ENCODE peak calls at places on chromosomes 3 and 15, in eight cellular contexts. B is lower leg skin, O is mesothelial cell of epicardium, I is cardiac muscle cell, A is fibroblast of mammary gland, G is HCT116, Y is AG04450, E is dorsolateral prefrontal cortex. N is an unnamed sample.

GRCh38 chr3:43218156-43218555 is 68.2 kb upstream of the SNRK start:
- DNase-seq in B (no peak), E (no peak), O (no peak), Y (no peak), G (no peak), I (no peak), A (no peak), N (no peak)

GRCh38 chr3:76566904-76567303 is 473.0 kb upstream of the ROBO2 start:
- DNase-seq in E (no peak), G (no peak), A (no peak), O (no peak), I (no peak), Y (no peak), B (no peak), N (no peak)

GRCh38 chr3:162489853-162490252 is 993.2 kb downstream of the OTOL1 start:
- DNase-seq in A (no peak), G (peak), E (no peak), Y (no peak), O (no peak), I (peak), B (no peak), N (no peak)

GRCh38 chr3:165254812-165255211 is 58.6 kb upstream of the SLITRK3 start:
- DNase-seq in Y (no peak), O (no peak), I (peak), E (no peak), A (peak), G (peak), B (no peak), N (peak)

GRCh38 chr15:77285057-77285456 is 134.8 kb downstream of the PEAK1 start:
- DNase-seq in O (no peak), B (no peak), G (no peak), I (no peak), A (no peak), Y (no peak), E (no peak), N (no peak)

GRCh38 chr15:49045691-49046112 is 544 bp downstream of the SECISBP2L start:
- DNase-seq in E (no peak), Y (no peak), O (no peak), I (peak), G (no peak), B (peak), A (peak), N (peak)

GRCh38 chr3:111691293-111691909 is 96.3 kb upstream of the ZBED2 start:
- DNase-seq in A (peak), G (no peak), O (no peak), Y (no peak), I (peak), E (no peak), B (no peak), N (peak)

GRCh38 chr3:15313461-15313860 is 18.9 kb downstream of the SH3BP5 start:
- DNase-seq in O (no peak), A (no peak), E (no peak), G (no peak), I (peak), B (no peak), Y (no peak), N (no peak)

GRCh38 chr3:77446084-77446483 is 406.2 kb downstream of the ROBO2 start:
- DNase-seq in E (no peak), A (no peak), G (no peak), Y (no peak), B (no peak), I (no peak), O (no peak), N (peak)

GRCh38 chr15:41215708-41216107 is 14.8 kb downstream of the EXD1 start:
- DNase-seq in G (no peak), A (no peak), O (no peak), Y (no peak), B (no peak), I (no peak), E (no peak), N (no peak)

GRCh38 chr3:67897686-67898336 is 243.4 kb upstream of the SUCLG2 start:
- DNase-seq in I (no peak), G (no peak), B (no peak), E (no peak), A (no peak), O (no peak), Y (no peak), N (no peak)

GRCh38 chr3:125035217-125035616 is 20.6 kb downstream of the HEG1 start:
- DNase-seq in Y (no peak), O (no peak), E (no peak), B (no peak), I (no peak), A (no peak), G (no peak), N (no peak)

GRCh38 chr15:58628206-58629057 is 121.1 kb downstream of the ADAM10 start:
- DNase-seq in B (no peak), I (no peak), A (peak), O (no peak), E (no peak), Y (no peak), G (no peak), N (peak)

GRCh38 chr15:91593653-91594052 is 259.9 kb upstream of the SLCO3A1 start:
- DNase-seq in B (no peak), G (no peak), A (no peak), Y (no peak), I (no peak), E (no peak), O (no peak), N (no peak)

GRCh38 chr15:68228971-68229385 is 550 bp downstream of the CLN6 start:
- DNase-seq in E (no peak), O (no peak), G (no peak), B (peak), Y (no peak), I (no peak), A (peak), N (no peak)

GRCh38 chr3:126456766-126457388 is 18.8 kb downstream of the ZXDC start:
- DNase-seq in A (no peak), G (no peak), B (no peak), E (no peak), Y (no peak), O (no peak), I (no peak), N (no peak)

GRCh38 chr3:59654953-59655430 is 605.2 kb upstream of the CFAP20DC start:
- DNase-seq in O (no peak), I (no peak), E (no peak), B (no peak), A (no peak), Y (no peak), G (no peak), N (peak)

GRCh38 chr3:23396746-23397145 is 193.6 kb downstream of the UBE2E2 start:
- DNase-seq in G (no peak), E (no peak), A (no peak), B (no peak), O (no peak), Y (no peak), I (no peak), N (peak)

GRCh38 chr3:25707268-25707928 is 42.7 kb upstream of the TOP2B start:
- DNase-seq in O (no peak), E (no peak), A (no peak), G (no peak), Y (no peak), B (no peak), I (no peak), N (no peak)

GRCh38 chr3:71659758-71660666 is 65.2 kb downstream of the EIF4E3 start:
- DNase-seq in G (no peak), E (no peak), O (no peak), I (no peak), Y (no peak), A (peak), B (no peak), N (no peak)

GRCh38 chr15:100115711-100116090 is 226.1 kb downstream of the ADAMTS17 start:
- DNase-seq in Y (no peak), A (peak), E (no peak), G (no peak), O (no peak), B (no peak), I (no peak), N (peak)

GRCh38 chr3:63960048-63960711 is 48.0 kb upstream of the SCAANT1 start:
- DNase-seq in E (peak), Y (no peak), A (peak), B (peak), O (no peak), G (peak), I (no peak), N (peak)

GRCh38 chr15:31372635-31373091 is 46.0 kb downstream of the KLF13 start:
- DNase-seq in I (peak), Y (peak), G (no peak), O (no peak), A (peak), B (no peak), E (no peak), N (peak)

GRCh38 chr3:171185359-171185758 is 158.8 kb upstream of the SLC2A2 start:
- DNase-seq in O (no peak), B (no peak), A (no peak), E (no peak), I (peak), Y (no peak), G (no peak), N (no peak)

GRCh38 chr3:171185959-171186358 is 159.4 kb upstream of the SLC2A2 start:
- DNase-seq in I (no peak), O (no peak), E (no peak), B (no peak), Y (no peak), A (no peak), G (no peak), N (no peak)

GRCh38 chr3:171186383-171186782 is 159.9 kb upstream of the SLC2A2 start:
- DNase-seq in Y (no peak), O (no peak), A (no peak), B (no peak), I (no peak), E (no peak), G (no peak), N (no peak)

GRCh38 chr3:171187706-171188290 is 161.3 kb upstream of the SLC2A2 start:
- DNase-seq in E (no peak), B (no peak), O (no peak), A (peak), Y (no peak), G (no peak), I (peak), N (peak)

GRCh38 chr3:171186817-171187216 is 160.3 kb upstream of the SLC2A2 start:
- DNase-seq in A (no peak), I (no peak), E (no peak), B (no peak), O (no peak), Y (no peak), G (no peak), N (no peak)
- TF ChIP-seq CTCF in A (no peak), I (no peak), E (no peak), B (no peak), O (no peak), Y (no peak), G (no peak), N (no peak)

GRCh38 chr3:45226206-45226915 is at the start of gene TMEM158:
- DNase-seq in I (peak), B (peak), Y (no peak), A (peak), E (peak), O (peak), G (no peak), N (peak)

GRCh38 chr3:45227131-45227819 is 1.2 kb upstream of the TMEM158 start:
- DNase-seq in Y (no peak), G (no peak), B (no peak), O (no peak), A (no peak), I (no peak), E (no peak), N (no peak)

GRCh38 chr3:45223889-45224730 is 2.0 kb downstream of the TMEM158 start:
- DNase-seq in I (no peak), G (no peak), A (peak), Y (no peak), E (no peak), B (no peak), O (no peak), N (no peak)

GRCh38 chr3:45225465-45226205 is 452 bp downstream of the TMEM158 start:
- DNase-seq in E (peak), B (no peak), O (no peak), I (peak), G (no peak), A (no peak), Y (no peak), N (peak)

DNA sequence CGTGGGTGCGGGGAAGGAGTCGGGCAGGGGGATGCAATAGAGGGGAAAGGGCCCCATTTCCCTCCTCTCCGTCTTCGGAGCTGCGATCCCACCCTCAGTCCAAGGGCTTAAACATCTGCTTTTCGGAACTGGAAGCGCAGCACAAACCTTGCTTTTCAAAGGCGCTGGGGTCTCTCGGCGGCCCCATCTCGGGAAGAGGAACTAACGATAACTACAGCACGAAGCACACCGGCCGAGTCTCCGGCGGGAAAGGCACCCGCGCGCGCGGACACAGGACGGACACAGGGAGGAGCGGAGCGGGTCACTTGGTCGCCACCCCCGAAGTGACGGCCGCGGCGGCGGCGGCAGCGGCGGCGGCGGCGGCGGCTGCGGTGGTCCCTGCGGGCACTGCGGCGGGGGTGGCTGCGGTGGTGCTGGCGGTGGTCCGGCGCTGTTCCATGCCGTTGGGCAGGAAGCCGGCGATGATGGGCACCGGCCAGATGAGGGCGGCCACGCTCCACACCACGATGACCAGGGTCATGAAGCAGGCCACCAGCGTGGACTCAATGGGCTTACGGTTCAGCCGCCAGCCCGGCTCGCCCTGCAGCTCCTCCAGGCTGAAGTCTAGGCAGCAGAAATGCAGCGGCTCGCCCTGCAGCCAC is 1.1 kb downstream of the TMEM158 start:
- DNase-seq in A (peak), O (no peak), E (peak), B (peak), G (no peak), Y (peak), I (peak), N (peak)
- TF ChIP-seq CTCF in A (peak), O (no peak), E (peak), B (no peak), G (peak), Y (peak), I (peak), N (peak)

GRCh38 chr3:33915796-33916589 is 117.6 kb downstream of the PDCD6IP start:
- DNase-seq in G (no peak), B (no peak), O (no peak), A (peak), I (peak), Y (no peak), E (peak), N (peak)
- TF ChIP-seq CTCF in G (no peak), B (no peak), O (no peak), A (peak), I (peak), Y (peak), E (peak), N (no peak)

DNA sequence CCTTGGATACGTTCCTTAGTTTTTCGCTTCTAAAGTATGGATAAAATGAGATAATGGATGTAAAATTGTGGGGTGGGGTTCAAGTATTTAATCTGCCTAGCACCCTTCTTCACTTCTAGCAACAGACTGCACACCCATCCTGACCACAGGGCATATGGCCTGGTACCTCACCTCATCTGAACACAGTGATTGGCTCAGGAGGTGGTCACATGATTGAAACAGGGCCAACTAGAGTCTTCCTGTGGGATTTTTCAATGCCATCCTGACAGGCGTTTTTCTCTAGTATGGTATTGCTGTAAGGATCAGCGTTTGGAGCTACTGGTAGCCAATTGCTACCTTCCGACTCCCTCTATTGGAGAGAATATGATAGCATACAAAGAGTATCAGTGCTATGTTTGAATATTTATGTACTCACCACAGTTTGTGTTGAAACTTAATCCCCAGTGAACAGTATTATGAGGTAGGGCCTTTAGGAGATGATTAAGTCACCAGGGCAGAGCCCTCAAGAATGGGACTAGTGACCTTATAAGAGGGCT is 172.2 kb downstream of the PPM1L start:
- DNase-seq in B (no peak), A (no peak), G (no peak), O (no peak), E (no peak), I (no peak), Y (no peak), N (peak)
- TF ChIP-seq CTCF in B (no peak), A (peak), G (no peak), O (no peak), E (peak), I (no peak), Y (no peak), N (no peak)

GRCh38 chr3:52534281-52535183 is 875 bp upstream of the NT5DC2 start:
- DNase-seq in B (no peak), O (peak), G (no peak), E (no peak), Y (no peak), I (no peak), A (peak), N (no peak)

GRCh38 chr3:52532517-52532837 is 1.2 kb downstream of the NT5DC2 start:
- DNase-seq in G (no peak), Y (no peak), A (peak), O (no peak), B (peak), E (no peak), I (no peak), N (peak)

GRCh38 chr3:52532838-52533622 is 627 bp downstream of the NT5DC2 start:
- DNase-seq in G (no peak), A (no peak), E (no peak), B (no peak), I (peak), O (peak), Y (no peak), N (peak)

GRCh38 chr3:52535411-52536111 is 844 bp upstream of the UQCC5 start:
- DNase-seq in G (no peak), I (no peak), A (no peak), O (no peak), B (no peak), Y (no peak), E (no peak), N (no peak)

DNA sequence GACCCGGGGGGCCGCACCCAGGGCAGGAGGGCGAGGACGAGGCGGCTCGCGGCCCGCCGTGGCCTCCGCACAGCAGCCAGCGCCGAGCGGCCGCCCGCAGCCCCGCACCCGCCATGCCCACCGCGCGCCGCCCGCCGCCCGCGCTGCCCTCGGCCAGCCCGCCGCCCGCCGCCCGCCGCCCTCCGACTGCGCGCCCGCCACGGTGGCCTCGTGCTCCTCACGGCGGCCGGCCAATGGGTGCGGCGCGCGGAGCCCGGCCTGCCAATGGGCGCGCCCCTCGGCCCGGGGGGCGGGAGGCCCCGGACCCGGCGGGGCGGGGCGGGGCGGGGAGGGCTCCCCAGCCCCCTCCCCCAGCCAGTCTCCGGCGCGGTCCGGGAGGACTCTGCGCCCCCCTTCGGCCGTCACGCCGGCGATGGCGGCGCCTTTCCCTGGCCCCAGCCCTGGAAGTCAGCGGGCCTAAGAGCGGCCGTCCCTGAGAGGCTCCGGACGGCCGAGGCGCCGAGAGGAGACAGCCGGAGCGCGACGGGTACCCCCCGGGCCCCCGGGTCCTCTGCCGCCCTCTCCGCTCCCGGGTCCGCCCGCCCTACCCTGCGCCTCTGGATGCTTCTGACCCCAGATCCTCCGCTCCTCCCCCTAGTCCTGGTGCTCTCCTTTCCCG is at the start of gene NT5DC2:
- DNase-seq in A (peak), Y (no peak), G (no peak), B (no peak), O (peak), E (peak), I (peak), N (peak)
- TF ChIP-seq CTCF in A (no peak), Y (no peak), G (no peak), B (no peak), O (no peak), E (no peak), I (no peak), N (no peak)

GRCh38 chr15:36810656-36811449 is 231.4 kb downstream of the CDIN1 start:
- DNase-seq in B (no peak), Y (no peak), A (no peak), E (no peak), I (no peak), G (no peak), O (no peak), N (peak)
- TF ChIP-seq CTCF in B (no peak), Y (peak), A (peak), E (no peak), I (peak), G (no peak), O (peak), N (peak)

GRCh38 chr3:150370129-150370602 is 37.9 kb upstream of the TSC22D2 start:
- DNase-seq in A (peak), E (no peak), B (peak), G (peak), Y (peak), O (peak), I (peak), N (peak)
- TF ChIP-seq CTCF in A (peak), E (no peak), B (no peak), G (peak), Y (peak), O (no peak), I (peak), N (no peak)